ENCODE peak calls at places on chromosomes 12 and 14, in seven cellular contexts. One of them, this sample, is unnamed.
A peak's percentile ranks its signal among the peaks of the same experiment; 100 is the strongest.

GRCh38 chr12:124399622-124400021 is 104.7 kb downstream of the RFLNA start:
- DNase-seq in NCI-H1092 treated with DMSO at 0.1 percent for 48 hours: no peak
- DNase-seq in stimulated activated CD4-positive, alpha-beta T cell treated with anti-CD3 and anti-CD28 coated beads, Interleukin-2, amount 100 ng/mL, for 48 hours: peak; percentile 19
- DNase-seq in DMS53: peak; percentile 42
- DNase-seq in endothelial cell: peak; percentile 61
- DNase-seq in psoas muscle: no peak
- DNase-seq in DMS 273 treated with DMSO at 0.1 percent for 48 hours: no peak
- DNase-seq in this sample: no peak

GRCh38 chr12:77042834-77043233 is 22.5 kb downstream of the E2F7 start:
- DNase-seq in NCI-H1092 treated with DMSO at 0.1 percent for 48 hours: no peak
- DNase-seq in stimulated activated CD4-positive, alpha-beta T cell treated with anti-CD3 and anti-CD28 coated beads, Interleukin-2, amount 100 ng/mL, for 48 hours: no peak
- DNase-seq in DMS53: no peak
- DNase-seq in endothelial cell: no peak
- DNase-seq in psoas muscle: no peak
- DNase-seq in DMS 273 treated with DMSO at 0.1 percent for 48 hours: no peak
- DNase-seq in this sample: no peak

GRCh38 chr14:55200646-55201045 is 9.3 kb upstream of the DLGAP5 start:
- DNase-seq in NCI-H1092 treated with DMSO at 0.1 percent for 48 hours: no peak
- DNase-seq in stimulated activated CD4-positive, alpha-beta T cell treated with anti-CD3 and anti-CD28 coated beads, Interleukin-2, amount 100 ng/mL, for 48 hours: no peak
- DNase-seq in DMS53: no peak
- DNase-seq in endothelial cell: no peak
- DNase-seq in psoas muscle: no peak
- DNase-seq in DMS 273 treated with DMSO at 0.1 percent for 48 hours: no peak
- DNase-seq in this sample: no peak

GRCh38 chr12:96397756-96398421 is 2.4 kb downstream of the CDK17 start:
- DNase-seq in NCI-H1092 treated with DMSO at 0.1 percent for 48 hours: peak; percentile 19
- DNase-seq in stimulated activated CD4-positive, alpha-beta T cell treated with anti-CD3 and anti-CD28 coated beads, Interleukin-2, amount 100 ng/mL, for 48 hours: no peak
- DNase-seq in DMS53: no peak
- DNase-seq in endothelial cell: no peak
- DNase-seq in psoas muscle: no peak
- DNase-seq in DMS 273 treated with DMSO at 0.1 percent for 48 hours: no peak
- DNase-seq in this sample: peak; percentile 30

GRCh38 chr14:92680781-92681650 is 67.4 kb downstream of the LGMN start:
- DNase-seq in NCI-H1092 treated with DMSO at 0.1 percent for 48 hours: peak; percentile 52
- DNase-seq in stimulated activated CD4-positive, alpha-beta T cell treated with anti-CD3 and anti-CD28 coated beads, Interleukin-2, amount 100 ng/mL, for 48 hours: peak; percentile 73
- DNase-seq in DMS53: peak; percentile 65
- DNase-seq in endothelial cell: peak; percentile 81
- DNase-seq in psoas muscle: peak; percentile 67
- DNase-seq in DMS 273 treated with DMSO at 0.1 percent for 48 hours: peak; percentile 13
- DNase-seq in this sample: peak; percentile 72

GRCh38 chr12:6899837-6900519 is 4.6 kb upstream of the LRRC23 start:
- DNase-seq in NCI-H1092 treated with DMSO at 0.1 percent for 48 hours: no peak
- DNase-seq in stimulated activated CD4-positive, alpha-beta T cell treated with anti-CD3 and anti-CD28 coated beads, Interleukin-2, amount 100 ng/mL, for 48 hours: no peak
- DNase-seq in DMS53: peak; percentile 75
- DNase-seq in endothelial cell: no peak
- DNase-seq in psoas muscle: no peak
- DNase-seq in DMS 273 treated with DMSO at 0.1 percent for 48 hours: no peak
- DNase-seq in this sample: peak; percentile 97

GRCh38 chr12:88339254-88339949 is 197.3 kb downstream of the TMTC3 start:
- DNase-seq in NCI-H1092 treated with DMSO at 0.1 percent for 48 hours: no peak
- DNase-seq in stimulated activated CD4-positive, alpha-beta T cell treated with anti-CD3 and anti-CD28 coated beads, Interleukin-2, amount 100 ng/mL, for 48 hours: no peak
- DNase-seq in DMS53: no peak
- DNase-seq in endothelial cell: no peak
- DNase-seq in psoas muscle: no peak
- DNase-seq in DMS 273 treated with DMSO at 0.1 percent for 48 hours: no peak
- DNase-seq in this sample: no peak

GRCh38 chr14:73462078-73462715 is 3.9 kb upstream of the NUMB start:
- DNase-seq in NCI-H1092 treated with DMSO at 0.1 percent for 48 hours: peak; percentile 94
- DNase-seq in stimulated activated CD4-positive, alpha-beta T cell treated with anti-CD3 and anti-CD28 coated beads, Interleukin-2, amount 100 ng/mL, for 48 hours: no peak
- DNase-seq in DMS53: peak; percentile 88
- DNase-seq in endothelial cell: no peak
- DNase-seq in psoas muscle: no peak
- DNase-seq in DMS 273 treated with DMSO at 0.1 percent for 48 hours: peak; percentile 58
- DNase-seq in this sample: peak; percentile 90

GRCh38 chr12:133226690-133227089 is 9.0 kb downstream of the ANHX start:
- DNase-seq in NCI-H1092 treated with DMSO at 0.1 percent for 48 hours: no peak
- DNase-seq in stimulated activated CD4-positive, alpha-beta T cell treated with anti-CD3 and anti-CD28 coated beads, Interleukin-2, amount 100 ng/mL, for 48 hours: no peak
- DNase-seq in DMS53: no peak
- DNase-seq in endothelial cell: no peak
- DNase-seq in psoas muscle: no peak
- DNase-seq in DMS 273 treated with DMSO at 0.1 percent for 48 hours: no peak
- DNase-seq in this sample: no peak

GRCh38 chr12:32027684-32028355 is 68.6 kb downstream of the RESF1 start:
- DNase-seq in NCI-H1092 treated with DMSO at 0.1 percent for 48 hours: no peak
- DNase-seq in stimulated activated CD4-positive, alpha-beta T cell treated with anti-CD3 and anti-CD28 coated beads, Interleukin-2, amount 100 ng/mL, for 48 hours: no peak
- DNase-seq in DMS53: no peak
- DNase-seq in endothelial cell: no peak
- DNase-seq in psoas muscle: no peak
- DNase-seq in DMS 273 treated with DMSO at 0.1 percent for 48 hours: no peak
- DNase-seq in this sample: no peak

GRCh38 chr14:29709490-29709889 is 218.2 kb downstream of the PRKD1 start:
- DNase-seq in NCI-H1092 treated with DMSO at 0.1 percent for 48 hours: no peak
- DNase-seq in stimulated activated CD4-positive, alpha-beta T cell treated with anti-CD3 and anti-CD28 coated beads, Interleukin-2, amount 100 ng/mL, for 48 hours: no peak
- DNase-seq in DMS53: no peak
- DNase-seq in endothelial cell: no peak
- DNase-seq in psoas muscle: no peak
- DNase-seq in DMS 273 treated with DMSO at 0.1 percent for 48 hours: no peak
- DNase-seq in this sample: peak; percentile 27

GRCh38 chr14:104359301-104359968 is 220.1 kb upstream of the C14orf180 start:
- DNase-seq in NCI-H1092 treated with DMSO at 0.1 percent for 48 hours: no peak
- DNase-seq in stimulated activated CD4-positive, alpha-beta T cell treated with anti-CD3 and anti-CD28 coated beads, Interleukin-2, amount 100 ng/mL, for 48 hours: no peak
- DNase-seq in DMS53: no peak
- DNase-seq in endothelial cell: no peak
- DNase-seq in psoas muscle: no peak
- DNase-seq in DMS 273 treated with DMSO at 0.1 percent for 48 hours: no peak
- DNase-seq in this sample: no peak

GRCh38 chr12:110704750-110705149 is 15.8 kb upstream of the HVCN1 start:
- DNase-seq in NCI-H1092 treated with DMSO at 0.1 percent for 48 hours: peak; percentile 4
- DNase-seq in stimulated activated CD4-positive, alpha-beta T cell treated with anti-CD3 and anti-CD28 coated beads, Interleukin-2, amount 100 ng/mL, for 48 hours: no peak
- DNase-seq in DMS53: peak; percentile 96
- DNase-seq in endothelial cell: no peak
- DNase-seq in psoas muscle: no peak
- DNase-seq in DMS 273 treated with DMSO at 0.1 percent for 48 hours: no peak
- DNase-seq in this sample: peak; percentile 85

GRCh38 chr12:65879878-65880277 is 55.6 kb downstream of the HMGA2 start:
- DNase-seq in NCI-H1092 treated with DMSO at 0.1 percent for 48 hours: no peak
- DNase-seq in stimulated activated CD4-positive, alpha-beta T cell treated with anti-CD3 and anti-CD28 coated beads, Interleukin-2, amount 100 ng/mL, for 48 hours: no peak
- DNase-seq in DMS53: no peak
- DNase-seq in endothelial cell: no peak
- DNase-seq in psoas muscle: no peak
- DNase-seq in DMS 273 treated with DMSO at 0.1 percent for 48 hours: no peak
- DNase-seq in this sample: no peak

GRCh38 chr14:25622752-25623151 is 572.8 kb upstream of the STXBP6 start:
- DNase-seq in NCI-H1092 treated with DMSO at 0.1 percent for 48 hours: peak; percentile 75
- DNase-seq in stimulated activated CD4-positive, alpha-beta T cell treated with anti-CD3 and anti-CD28 coated beads, Interleukin-2, amount 100 ng/mL, for 48 hours: no peak
- DNase-seq in DMS53: peak; percentile 77
- DNase-seq in endothelial cell: no peak
- DNase-seq in psoas muscle: no peak
- DNase-seq in DMS 273 treated with DMSO at 0.1 percent for 48 hours: no peak
- DNase-seq in this sample: peak; percentile 35

GRCh38 chr14:68716698-68717097 is 76.2 kb downstream of the ZFP36L1 start:
- DNase-seq in NCI-H1092 treated with DMSO at 0.1 percent for 48 hours: no peak
- DNase-seq in stimulated activated CD4-positive, alpha-beta T cell treated with anti-CD3 and anti-CD28 coated beads, Interleukin-2, amount 100 ng/mL, for 48 hours: no peak
- DNase-seq in DMS53: peak; percentile 61
- DNase-seq in endothelial cell: no peak
- DNase-seq in psoas muscle: no peak
- DNase-seq in DMS 273 treated with DMSO at 0.1 percent for 48 hours: no peak
- DNase-seq in this sample: peak; percentile 72

GRCh38 chr12:106258226-106258625 is 10.4 kb upstream of the CKAP4 start:
- DNase-seq in NCI-H1092 treated with DMSO at 0.1 percent for 48 hours: no peak
- DNase-seq in stimulated activated CD4-positive, alpha-beta T cell treated with anti-CD3 and anti-CD28 coated beads, Interleukin-2, amount 100 ng/mL, for 48 hours: no peak
- DNase-seq in DMS53: no peak
- DNase-seq in endothelial cell: no peak
- DNase-seq in psoas muscle: no peak
- DNase-seq in DMS 273 treated with DMSO at 0.1 percent for 48 hours: no peak
- DNase-seq in this sample: no peak

GRCh38 chr12:72017054-72017651 is 78.5 kb downstream of the TPH2 start:
- DNase-seq in NCI-H1092 treated with DMSO at 0.1 percent for 48 hours: peak; percentile 79
- DNase-seq in stimulated activated CD4-positive, alpha-beta T cell treated with anti-CD3 and anti-CD28 coated beads, Interleukin-2, amount 100 ng/mL, for 48 hours: peak; percentile 64
- DNase-seq in DMS53: peak; percentile 91
- DNase-seq in endothelial cell: peak; percentile 79
- DNase-seq in psoas muscle: peak; percentile 30
- DNase-seq in DMS 273 treated with DMSO at 0.1 percent for 48 hours: peak; percentile 37
- DNase-seq in this sample: peak; percentile 84

This sample was measured in NCI-H69.